ENCODE peak calls at places on chromosome 14, in nine cellular contexts. Y is left cardiac atrium, O is NCI-H460, R is mesothelial cell of epicardium, A is neuronal stem cell, V is nephron progenitor cell, E is foreskin melanocyte, T is D341Med, F is kidney glomerular epithelial cell. J is an unnamed sample.

GRCh38 chr14:71687115-71687836 is 245.0 kb upstream of the RGS6 start:
- DNase-seq in V (no peak), O (no peak), A (no peak), T (no peak), F (no peak), Y (no peak), R (no peak), E (no peak), J (no peak)

GRCh38 chr14:51236314-51236713 is 3.7 kb upstream of the TMX1 start:
- DNase-seq in O (no peak), V (no peak), Y (no peak), R (no peak), E (no peak), A (no peak), T (no peak), F (no peak), J (no peak)

GRCh38 chr14:89455412-89455811 is 38.4 kb upstream of the FOXN3 start:
- DNase-seq in R (no peak), Y (peak), F (no peak), O (no peak), A (no peak), T (no peak), V (no peak), E (no peak), J (peak)

GRCh38 chr14:99741227-99741976 is 51.8 kb upstream of the EML1 start:
- DNase-seq in O (no peak), Y (no peak), R (no peak), V (no peak), E (no peak), F (no peak), A (no peak), T (no peak), J (no peak)

GRCh38 chr14:66070542-66071319 is 415.4 kb upstream of the CCDC196 start:
- DNase-seq in O (peak), A (peak), V (peak), E (peak), T (peak), Y (peak), F (no peak), R (no peak), J (peak)

GRCh38 chr14:106872619-106873446 is 1346.5 kb downstream of the TMEM121 start:
- DNase-seq in A (no peak), E (no peak), R (no peak), V (no peak), F (peak), Y (peak), O (peak), T (peak), J (peak)

GRCh38 chr14:24311837-24312615 is 724 bp downstream of the LTB4R start:
- DNase-seq in A (no peak), O (no peak), Y (no peak), V (no peak), R (no peak), E (no peak), F (no peak), T (no peak), J (no peak)

GRCh38 chr14:39841088-39841487 is 408.9 kb upstream of the FBXO33 start:
- DNase-seq in R (no peak), E (no peak), F (no peak), Y (no peak), V (no peak), T (no peak), O (no peak), A (no peak), J (no peak)

GRCh38 chr14:56081139-56081538 is 37.1 kb upstream of the PELI2 start:
- DNase-seq in T (no peak), R (no peak), O (no peak), F (no peak), Y (no peak), E (no peak), A (no peak), V (no peak), J (no peak)

GRCh38 chr14:93100570-93100969 is 15.2 kb downstream of the ITPK1 start:
- DNase-seq in O (no peak), V (no peak), F (no peak), T (no peak), E (no peak), R (no peak), A (no peak), Y (no peak), J (no peak)

GRCh38 chr14:72736791-72737559 is 156.9 kb downstream of the DPF3 start:
- DNase-seq in E (no peak), A (no peak), Y (no peak), R (no peak), O (no peak), T (peak), V (no peak), F (no peak), J (no peak)